ENCODE peak calls at places on chromosomes 2 and 18, in seven cellular contexts. One of them, this sample, is unnamed.

GRCh38 chr18:45361148-45361851 is 254.0 kb upstream of the SLC14A2 start:
- DNase-seq in NCI-H345: no peak
- DNase-seq in iPS DF 19.7: no peak
- DNase-seq in HT1080: no peak
- DNase-seq in cardiac fibroblast: no peak
- DNase-seq in NCI-H774: no peak
- DNase-seq in stimulated activated CD4-positive, alpha-beta T cell treated with anti-CD3 and anti-CD28 coated beads, Interleukin-2, amount 100 ng/mL, for 4 hours: no peak
- DNase-seq in this sample: no peak

GRCh38 chr2:100185105-100185504 is 42.7 kb upstream of the AFF3 start:
- DNase-seq in iPS DF 19.7: no peak
- DNase-seq in NCI-H345: no peak
- DNase-seq in NCI-H774: no peak
- DNase-seq in HT1080: no peak
- DNase-seq in stimulated activated CD4-positive, alpha-beta T cell treated with anti-CD3 and anti-CD28 coated beads, Interleukin-2, amount 100 ng/mL, for 4 hours: no peak
- DNase-seq in cardiac fibroblast: no peak
- DNase-seq in this sample: no peak

GRCh38 chr2:147430408-147430807 is 414.4 kb upstream of the ACVR2A start:
- DNase-seq in iPS DF 19.7: no peak
- DNase-seq in HT1080: no peak
- DNase-seq in NCI-H345: peak
- DNase-seq in cardiac fibroblast: no peak
- DNase-seq in stimulated activated CD4-positive, alpha-beta T cell treated with anti-CD3 and anti-CD28 coated beads, Interleukin-2, amount 100 ng/mL, for 4 hours: no peak
- DNase-seq in NCI-H774: no peak
- DNase-seq in this sample: no peak

GRCh38 chr2:974054-974453 is 23.4 kb downstream of the SNTG2 start:
- DNase-seq in stimulated activated CD4-positive, alpha-beta T cell treated with anti-CD3 and anti-CD28 coated beads, Interleukin-2, amount 100 ng/mL, for 4 hours: no peak
- DNase-seq in cardiac fibroblast: no peak
- DNase-seq in NCI-H774: no peak
- DNase-seq in iPS DF 19.7: no peak
- DNase-seq in HT1080: no peak
- DNase-seq in NCI-H345: no peak
- DNase-seq in this sample: no peak

GRCh38 chr2:24682357-24682756 is 110.8 kb downstream of the PTRHD1 start:
- DNase-seq in iPS DF 19.7: no peak
- DNase-seq in stimulated activated CD4-positive, alpha-beta T cell treated with anti-CD3 and anti-CD28 coated beads, Interleukin-2, amount 100 ng/mL, for 4 hours: no peak
- DNase-seq in NCI-H345: no peak
- DNase-seq in NCI-H774: no peak
- DNase-seq in cardiac fibroblast: peak
- DNase-seq in HT1080: peak
- DNase-seq in this sample: no peak

GRCh38 chr2:64720543-64721325 is 67.0 kb upstream of the SERTAD2 start:
- DNase-seq in NCI-H774: no peak
- DNase-seq in iPS DF 19.7: no peak
- DNase-seq in cardiac fibroblast: no peak
- DNase-seq in stimulated activated CD4-positive, alpha-beta T cell treated with anti-CD3 and anti-CD28 coated beads, Interleukin-2, amount 100 ng/mL, for 4 hours: no peak
- DNase-seq in HT1080: no peak
- DNase-seq in NCI-H345: no peak
- DNase-seq in this sample: no peak

GRCh38 chr2:47403829-47404228 is 873 bp downstream of the MSH2 start:
- DNase-seq in iPS DF 19.7: no peak
- DNase-seq in NCI-H774: no peak
- DNase-seq in HT1080: no peak
- DNase-seq in cardiac fibroblast: peak
- DNase-seq in NCI-H345: no peak
- DNase-seq in stimulated activated CD4-positive, alpha-beta T cell treated with anti-CD3 and anti-CD28 coated beads, Interleukin-2, amount 100 ng/mL, for 4 hours: no peak
- DNase-seq in this sample: peak

GRCh38 chr2:30358822-30359221 is 88.2 kb upstream of the LCLAT1 start:
- DNase-seq in cardiac fibroblast: no peak
- DNase-seq in NCI-H345: no peak
- DNase-seq in NCI-H774: no peak
- DNase-seq in iPS DF 19.7: no peak
- DNase-seq in HT1080: no peak
- DNase-seq in stimulated activated CD4-positive, alpha-beta T cell treated with anti-CD3 and anti-CD28 coated beads, Interleukin-2, amount 100 ng/mL, for 4 hours: no peak
- DNase-seq in this sample: no peak

GRCh38 chr2:75547345-75548035 is 13.2 kb downstream of the EVA1A start:
- DNase-seq in iPS DF 19.7: no peak
- DNase-seq in cardiac fibroblast: peak
- DNase-seq in HT1080: peak
- DNase-seq in NCI-H345: no peak
- DNase-seq in NCI-H774: no peak
- DNase-seq in stimulated activated CD4-positive, alpha-beta T cell treated with anti-CD3 and anti-CD28 coated beads, Interleukin-2, amount 100 ng/mL, for 4 hours: no peak
- DNase-seq in this sample: no peak

GRCh38 chr2:202023198-202023903 is 10.3 kb upstream of the FZD7 start:
- DNase-seq in HT1080: no peak
- DNase-seq in NCI-H774: no peak
- DNase-seq in NCI-H345: no peak
- DNase-seq in iPS DF 19.7: peak
- DNase-seq in cardiac fibroblast: no peak
- DNase-seq in stimulated activated CD4-positive, alpha-beta T cell treated with anti-CD3 and anti-CD28 coated beads, Interleukin-2, amount 100 ng/mL, for 4 hours: no peak
- DNase-seq in this sample: peak